ENCODE peak calls at places on chromosomes 7 and 10, in nine cellular contexts. One of them, this sample, is unnamed.

GRCh38 chr7:45151131-45151684 is 6.4 kb upstream of the RAMP3 start:
- DNase-seq in mammary epithelial cell: no peak
- DNase-seq in HL-60: no peak
- DNase-seq in stomach: no peak
- DNase-seq in CD4-positive, alpha-beta T cell: no peak
- DNase-seq in OCI-LY7: no peak
- DNase-seq in WERI-Rb-1: no peak
- DNase-seq in GM12865: no peak
- DNase-seq in psoas muscle: no peak
- DNase-seq in this sample: no peak

GRCh38 chr10:77605466-77605865 is 32.1 kb downstream of the KCNMA1 start:
- DNase-seq in psoas muscle: no peak
- DNase-seq in WERI-Rb-1: peak
- DNase-seq in CD4-positive, alpha-beta T cell: no peak
- DNase-seq in HL-60: no peak
- DNase-seq in mammary epithelial cell: no peak
- DNase-seq in GM12865: no peak
- DNase-seq in OCI-LY7: no peak
- DNase-seq in stomach: no peak
- DNase-seq in this sample: no peak

GRCh38 chr7:10474048-10474447 is 499.6 kb upstream of the PHF14 start:
- DNase-seq in psoas muscle: no peak
- DNase-seq in OCI-LY7: no peak
- DNase-seq in GM12865: no peak
- DNase-seq in HL-60: no peak
- DNase-seq in mammary epithelial cell: peak
- DNase-seq in WERI-Rb-1: no peak
- DNase-seq in stomach: no peak
- DNase-seq in CD4-positive, alpha-beta T cell: no peak
- DNase-seq in this sample: no peak

GRCh38 chr7:693280-693679 is 33.2 kb upstream of the DNAAF5 start:
- DNase-seq in CD4-positive, alpha-beta T cell: no peak
- DNase-seq in WERI-Rb-1: no peak
- DNase-seq in GM12865: no peak
- DNase-seq in mammary epithelial cell: no peak
- DNase-seq in stomach: no peak
- DNase-seq in OCI-LY7: no peak
- DNase-seq in psoas muscle: no peak
- DNase-seq in HL-60: no peak
- DNase-seq in this sample: no peak

GRCh38 chr10:130652544-130652943 is 516.4 kb downstream of the GLRX3 start:
- DNase-seq in HL-60: no peak
- DNase-seq in GM12865: no peak
- DNase-seq in CD4-positive, alpha-beta T cell: no peak
- DNase-seq in psoas muscle: no peak
- DNase-seq in WERI-Rb-1: no peak
- DNase-seq in mammary epithelial cell: no peak
- DNase-seq in stomach: no peak
- DNase-seq in OCI-LY7: no peak
- DNase-seq in this sample: no peak

GRCh38 chr7:26087321-26088091 is 64.5 kb upstream of the NFE2L3 start:
- DNase-seq in GM12865: no peak
- DNase-seq in mammary epithelial cell: peak
- DNase-seq in OCI-LY7: no peak
- DNase-seq in HL-60: no peak
- DNase-seq in WERI-Rb-1: no peak
- DNase-seq in stomach: no peak
- DNase-seq in psoas muscle: no peak
- DNase-seq in CD4-positive, alpha-beta T cell: no peak
- DNase-seq in this sample: no peak

GRCh38 chr7:18508441-18509427 is 13.2 kb downstream of the HDAC9 start:
- DNase-seq in mammary epithelial cell: peak
- DNase-seq in WERI-Rb-1: no peak
- DNase-seq in psoas muscle: no peak
- DNase-seq in stomach: no peak
- DNase-seq in GM12865: peak
- DNase-seq in HL-60: no peak
- DNase-seq in OCI-LY7: no peak
- DNase-seq in CD4-positive, alpha-beta T cell: no peak
- DNase-seq in this sample: no peak

GRCh38 chr10:95998274-95998673 is 45.1 kb upstream of the CCNJ start:
- DNase-seq in OCI-LY7: no peak
- DNase-seq in psoas muscle: no peak
- DNase-seq in HL-60: no peak
- DNase-seq in stomach: no peak
- DNase-seq in mammary epithelial cell: no peak
- DNase-seq in GM12865: no peak
- DNase-seq in CD4-positive, alpha-beta T cell: no peak
- DNase-seq in WERI-Rb-1: no peak
- DNase-seq in this sample: no peak

GRCh38 chr7:34011017-34011680 is 105.8 kb downstream of the BMPER start:
- DNase-seq in HL-60: no peak
- DNase-seq in stomach: no peak
- DNase-seq in mammary epithelial cell: peak
- DNase-seq in WERI-Rb-1: no peak
- DNase-seq in CD4-positive, alpha-beta T cell: no peak
- DNase-seq in GM12865: no peak
- DNase-seq in psoas muscle: no peak
- DNase-seq in OCI-LY7: no peak
- DNase-seq in this sample: no peak

GRCh38 chr7:37920619-37921339 is at the start of gene EPDR1:
- DNase-seq in OCI-LY7: peak
- DNase-seq in psoas muscle: peak
- DNase-seq in CD4-positive, alpha-beta T cell: no peak
- DNase-seq in GM12865: peak
- DNase-seq in HL-60: no peak
- DNase-seq in mammary epithelial cell: peak
- DNase-seq in stomach: no peak
- DNase-seq in WERI-Rb-1: peak
- DNase-seq in this sample: peak

GRCh38 chr10:100895896-100896295 is 16.9 kb upstream of the SLF2 start:
- DNase-seq in GM12865: no peak
- DNase-seq in CD4-positive, alpha-beta T cell: no peak
- DNase-seq in psoas muscle: no peak
- DNase-seq in HL-60: no peak
- DNase-seq in WERI-Rb-1: peak
- DNase-seq in stomach: no peak
- DNase-seq in mammary epithelial cell: no peak
- DNase-seq in OCI-LY7: no peak
- DNase-seq in this sample: no peak

DNA sequence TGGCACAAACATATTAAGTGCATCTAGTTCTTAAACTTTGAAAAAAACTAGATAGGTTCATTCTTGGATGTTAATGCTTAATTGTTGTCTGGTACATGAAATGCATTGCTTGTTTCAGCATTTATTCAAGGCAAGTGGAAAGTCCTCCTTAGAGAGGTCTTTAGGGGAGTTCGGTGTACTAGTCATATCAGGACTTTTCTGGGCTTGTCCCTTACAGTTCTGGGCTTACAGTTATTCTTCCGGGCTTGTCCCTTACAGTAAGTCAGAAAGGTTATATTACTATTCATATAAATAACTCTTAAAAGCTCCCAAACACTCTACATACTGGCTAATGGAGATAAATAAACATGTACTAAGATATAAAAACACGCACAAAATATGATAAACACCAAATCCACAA is 61.6 kb upstream of the MRLN start:
- DNase-seq in stomach: no peak
- DNase-seq in CD4-positive, alpha-beta T cell: no peak
- DNase-seq in OCI-LY7: no peak
- DNase-seq in GM12865: peak
- DNase-seq in WERI-Rb-1: no peak
- DNase-seq in HL-60: no peak
- DNase-seq in psoas muscle: no peak
- DNase-seq in mammary epithelial cell: no peak
- DNase-seq in this sample: no peak
- TF ChIP-seq CTCF in stomach: no peak
- TF ChIP-seq CTCF in CD4-positive, alpha-beta T cell: no peak
- TF ChIP-seq CTCF in OCI-LY7: no peak
- TF ChIP-seq CTCF in GM12865: no peak
- TF ChIP-seq CTCF in WERI-Rb-1: no peak
- TF ChIP-seq CTCF in HL-60: no peak
- TF ChIP-seq CTCF in psoas muscle: no peak
- TF ChIP-seq CTCF in mammary epithelial cell: no peak
- TF ChIP-seq CTCF in this sample: no peak

DNA sequence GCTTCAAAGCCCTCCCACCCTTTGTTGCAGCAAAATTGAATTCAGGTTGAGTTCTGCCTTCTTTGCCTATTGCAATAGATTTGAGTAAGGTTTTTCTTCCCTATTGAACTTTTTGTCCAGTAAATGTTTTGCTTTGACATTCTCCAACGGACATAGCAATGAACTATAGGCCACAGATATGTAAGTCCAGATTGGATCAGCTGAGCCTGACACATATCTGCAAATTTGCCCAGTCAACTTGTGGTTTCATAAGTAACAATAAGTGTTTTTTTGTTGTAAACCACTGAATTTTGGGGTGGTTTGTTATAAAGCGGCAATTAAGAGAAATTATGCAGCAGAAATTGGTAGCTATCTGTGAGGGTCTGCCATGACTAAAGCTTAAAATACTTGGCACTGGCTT is 332.1 kb upstream of the SORCS1 start:
- DNase-seq in mammary epithelial cell: no peak
- DNase-seq in GM12865: no peak
- DNase-seq in psoas muscle: no peak
- DNase-seq in WERI-Rb-1: no peak
- DNase-seq in HL-60: no peak
- DNase-seq in OCI-LY7: no peak
- DNase-seq in stomach: no peak
- DNase-seq in CD4-positive, alpha-beta T cell: no peak
- DNase-seq in this sample: no peak
- TF ChIP-seq CTCF in mammary epithelial cell: no peak
- TF ChIP-seq CTCF in GM12865: no peak
- TF ChIP-seq CTCF in psoas muscle: no peak
- TF ChIP-seq CTCF in WERI-Rb-1: no peak
- TF ChIP-seq CTCF in HL-60: no peak
- TF ChIP-seq CTCF in OCI-LY7: no peak
- TF ChIP-seq CTCF in stomach: no peak
- TF ChIP-seq CTCF in CD4-positive, alpha-beta T cell: no peak
- TF ChIP-seq CTCF in this sample: no peak

GRCh38 chr7:151697515-151697895 is 177.8 kb upstream of the RHEB start:
- DNase-seq in OCI-LY7: no peak
- DNase-seq in WERI-Rb-1: no peak
- DNase-seq in stomach: no peak
- DNase-seq in CD4-positive, alpha-beta T cell: no peak
- DNase-seq in psoas muscle: no peak
- DNase-seq in mammary epithelial cell: no peak
- DNase-seq in GM12865: no peak
- DNase-seq in HL-60: no peak
- DNase-seq in this sample: no peak

GRCh38 chr7:151695856-151696555 is 176.3 kb upstream of the RHEB start:
- DNase-seq in GM12865: no peak
- DNase-seq in mammary epithelial cell: peak
- DNase-seq in CD4-positive, alpha-beta T cell: no peak
- DNase-seq in WERI-Rb-1: no peak
- DNase-seq in psoas muscle: no peak
- DNase-seq in HL-60: no peak
- DNase-seq in OCI-LY7: no peak
- DNase-seq in stomach: no peak
- DNase-seq in this sample: no peak

GRCh38 chr7:151697942-151698341 is 178.2 kb upstream of the RHEB start:
- DNase-seq in mammary epithelial cell: no peak
- DNase-seq in WERI-Rb-1: no peak
- DNase-seq in GM12865: no peak
- DNase-seq in OCI-LY7: no peak
- DNase-seq in HL-60: no peak
- DNase-seq in psoas muscle: no peak
- DNase-seq in stomach: no peak
- DNase-seq in CD4-positive, alpha-beta T cell: no peak
- DNase-seq in this sample: no peak

GRCh38 chr7:151694828-151695580 is 175.3 kb upstream of the RHEB start:
- DNase-seq in CD4-positive, alpha-beta T cell: no peak
- DNase-seq in HL-60: no peak
- DNase-seq in WERI-Rb-1: no peak
- DNase-seq in psoas muscle: peak
- DNase-seq in mammary epithelial cell: no peak
- DNase-seq in OCI-LY7: no peak
- DNase-seq in GM12865: no peak
- DNase-seq in stomach: no peak
- DNase-seq in this sample: peak

DNA sequence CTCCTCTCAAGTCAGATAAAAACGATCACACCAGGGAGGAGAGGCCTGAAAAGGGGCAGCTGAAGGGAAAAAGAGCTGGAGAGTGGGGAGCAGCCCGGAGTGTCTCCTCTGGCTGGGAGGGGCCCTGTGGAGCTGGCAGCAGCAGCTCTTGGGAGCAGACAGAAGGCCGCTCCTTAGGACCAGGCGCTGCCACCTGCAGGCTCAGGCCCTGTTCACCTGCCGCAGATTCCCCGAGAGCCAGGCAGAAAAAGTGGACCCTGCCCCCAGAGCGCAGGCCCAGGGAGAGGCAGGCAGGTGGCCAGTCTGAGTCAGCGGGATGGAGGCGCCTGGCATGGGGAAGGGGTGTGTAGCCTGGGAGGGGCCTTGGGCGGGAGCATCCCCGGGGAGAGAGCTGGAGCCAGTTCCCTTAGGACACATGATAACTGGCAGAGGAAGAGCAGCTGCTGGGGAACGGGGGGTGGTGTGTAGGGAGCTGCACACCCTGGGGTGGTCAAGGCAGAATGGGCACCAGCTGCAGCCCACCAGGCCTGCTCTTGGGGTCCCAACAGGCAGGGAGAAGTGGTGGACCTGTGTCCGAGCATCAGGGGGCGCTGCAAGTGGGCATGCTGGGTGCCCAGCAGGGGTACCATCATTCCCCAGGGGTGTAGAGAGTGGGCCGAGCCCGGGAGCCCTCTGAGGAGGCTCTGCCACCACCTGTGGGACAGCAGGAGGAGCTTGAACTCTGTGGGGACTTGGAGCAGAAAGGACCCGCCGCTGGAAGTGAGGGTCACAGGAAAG is 177.2 kb upstream of the RHEB start:
- DNase-seq in OCI-LY7: no peak
- DNase-seq in stomach: peak
- DNase-seq in HL-60: no peak
- DNase-seq in GM12865: no peak
- DNase-seq in psoas muscle: no peak
- DNase-seq in mammary epithelial cell: peak
- DNase-seq in WERI-Rb-1: peak
- DNase-seq in CD4-positive, alpha-beta T cell: no peak
- DNase-seq in this sample: no peak
- TF ChIP-seq CTCF in OCI-LY7: no peak
- TF ChIP-seq CTCF in stomach: no peak
- TF ChIP-seq CTCF in HL-60: no peak
- TF ChIP-seq CTCF in GM12865: no peak
- TF ChIP-seq CTCF in psoas muscle: no peak
- TF ChIP-seq CTCF in mammary epithelial cell: peak
- TF ChIP-seq CTCF in WERI-Rb-1: peak
- TF ChIP-seq CTCF in CD4-positive, alpha-beta T cell: no peak
- TF ChIP-seq CTCF in this sample: no peak

DNA sequence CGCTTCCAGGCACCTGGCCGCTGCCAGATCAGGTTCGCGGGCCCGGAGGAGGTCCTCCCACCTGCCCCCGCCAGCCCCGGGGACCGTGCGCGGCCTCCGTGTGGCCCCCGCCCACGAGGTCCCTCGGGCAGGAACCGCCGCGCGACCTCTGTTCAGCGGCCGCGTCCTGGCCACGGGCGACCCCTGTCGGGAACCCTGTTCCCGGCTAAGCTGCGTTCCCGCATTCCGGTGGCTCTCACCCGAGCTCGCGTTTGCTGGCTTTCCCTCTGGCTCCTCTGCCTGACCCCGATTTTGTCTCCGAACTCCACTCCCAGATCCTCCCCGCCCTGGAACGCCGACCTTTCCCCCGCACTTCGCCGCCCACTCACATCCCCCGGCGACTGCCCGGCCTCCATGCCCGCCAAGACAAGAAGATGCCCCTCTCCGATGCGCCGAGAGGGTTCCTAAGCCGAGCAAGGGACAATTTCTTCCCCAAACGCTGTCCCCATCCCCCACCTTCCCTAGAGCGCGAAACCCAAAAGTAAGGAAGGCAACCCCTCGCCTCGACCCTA is 2.3 kb downstream of the SFMBT2 start:
- DNase-seq in HL-60: no peak
- DNase-seq in WERI-Rb-1: no peak
- DNase-seq in GM12865: peak
- DNase-seq in OCI-LY7: peak
- DNase-seq in CD4-positive, alpha-beta T cell: peak
- DNase-seq in stomach: peak
- DNase-seq in psoas muscle: peak
- DNase-seq in mammary epithelial cell: peak
- DNase-seq in this sample: peak
- TF ChIP-seq CTCF in HL-60: no peak
- TF ChIP-seq CTCF in WERI-Rb-1: no peak
- TF ChIP-seq CTCF in GM12865: peak
- TF ChIP-seq CTCF in OCI-LY7: peak
- TF ChIP-seq CTCF in CD4-positive, alpha-beta T cell: peak
- TF ChIP-seq CTCF in stomach: no peak
- TF ChIP-seq CTCF in psoas muscle: peak
- TF ChIP-seq CTCF in mammary epithelial cell: no peak
- TF ChIP-seq CTCF in this sample: peak